ENCODE peak calls at places on chromosomes 12 and 14, in four cellular contexts. One of them, this sample, is unnamed.

GRCh38 chr14:72665259-72665658 is 228.6 kb downstream of the DPF3 start:
- DNase-seq in endothelial cell of umbilical vein: peak; percentile 97
- DNase-seq in aorta: no peak
- DNase-seq in mammary epithelial cell: peak; percentile 99
- DNase-seq in this sample: peak; percentile 45

GRCh38 chr12:47188576-47189441 is 109.0 kb upstream of the AMIGO2 start:
- DNase-seq in endothelial cell of umbilical vein: peak; percentile 41
- DNase-seq in aorta: no peak
- DNase-seq in mammary epithelial cell: peak; percentile 4
- DNase-seq in this sample: peak; percentile 30

GRCh38 chr14:91754819-91755218 is 22.9 kb upstream of the CATSPERB start:
- DNase-seq in endothelial cell of umbilical vein: no peak
- DNase-seq in aorta: no peak
- DNase-seq in mammary epithelial cell: no peak
- DNase-seq in this sample: no peak

GRCh38 chr12:100706029-100706428 is 88.5 kb upstream of the ANO4 start:
- DNase-seq in endothelial cell of umbilical vein: no peak
- DNase-seq in aorta: no peak
- DNase-seq in mammary epithelial cell: peak; percentile 98
- DNase-seq in this sample: peak; percentile 26

GRCh38 chr12:68495666-68496065 is 115.0 kb upstream of the RAP1B start:
- DNase-seq in endothelial cell of umbilical vein: peak; percentile 73
- DNase-seq in aorta: no peak
- DNase-seq in mammary epithelial cell: no peak
- DNase-seq in this sample: no peak

GRCh38 chr12:685388-685787 is 22.1 kb upstream of the NINJ2 start:
- DNase-seq in endothelial cell of umbilical vein: peak; percentile 77
- DNase-seq in aorta: no peak
- DNase-seq in mammary epithelial cell: peak; percentile 71
- DNase-seq in this sample: peak; percentile 55

GRCh38 chr12:102406033-102406584 is 74.3 kb downstream of the IGF1 start:
- DNase-seq in endothelial cell of umbilical vein: peak; percentile 9
- DNase-seq in aorta: no peak
- DNase-seq in mammary epithelial cell: peak; percentile 66
- DNase-seq in this sample: peak; percentile 4

GRCh38 chr12:111411187-111411764 is 5.6 kb downstream of the SH2B3 start:
- DNase-seq in endothelial cell of umbilical vein: no peak
- DNase-seq in aorta: no peak
- DNase-seq in mammary epithelial cell: no peak
- DNase-seq in this sample: no peak

GRCh38 chr12:106030210-106031175 is 108.3 kb downstream of the NUAK1 start:
- DNase-seq in endothelial cell of umbilical vein: peak; percentile 83
- DNase-seq in aorta: no peak
- DNase-seq in mammary epithelial cell: no peak
- DNase-seq in this sample: peak; percentile 72

GRCh38 chr12:18747960-18748359 is 10.0 kb downstream of the CAPZA3 start:
- DNase-seq in endothelial cell of umbilical vein: peak; percentile 4
- DNase-seq in aorta: no peak
- DNase-seq in mammary epithelial cell: peak; percentile 65
- DNase-seq in this sample: peak; percentile 59

GRCh38 chr14:89386214-89386886 is 30.7 kb downstream of the FOXN3 start:
- DNase-seq in endothelial cell of umbilical vein: peak; percentile 12
- DNase-seq in aorta: no peak
- DNase-seq in mammary epithelial cell: no peak
- DNase-seq in this sample: no peak

GRCh38 chr12:128449146-128449894 is 182.3 kb downstream of the TMEM132C start:
- DNase-seq in endothelial cell of umbilical vein: no peak
- DNase-seq in aorta: no peak
- DNase-seq in mammary epithelial cell: peak; percentile 5
- DNase-seq in this sample: no peak

GRCh38 chr12:92107621-92108131 is 38.0 kb downstream of the BTG1 start:
- DNase-seq in endothelial cell of umbilical vein: no peak
- DNase-seq in aorta: no peak
- DNase-seq in mammary epithelial cell: no peak
- DNase-seq in this sample: no peak

GRCh38 chr12:57195655-57196371 is 20.8 kb upstream of the NXPH4 start:
- DNase-seq in endothelial cell of umbilical vein: no peak
- DNase-seq in aorta: no peak
- DNase-seq in mammary epithelial cell: no peak
- DNase-seq in this sample: no peak

GRCh38 chr12:117387832-117388231 is 26.4 kb upstream of the NOS1 start:
- DNase-seq in endothelial cell of umbilical vein: no peak
- DNase-seq in aorta: no peak
- DNase-seq in mammary epithelial cell: no peak
- DNase-seq in this sample: no peak

GRCh38 chr14:21192875-21193535 is 37.1 kb upstream of the OR5AU1 start:
- DNase-seq in endothelial cell of umbilical vein: no peak
- DNase-seq in aorta: no peak
- DNase-seq in mammary epithelial cell: no peak
- DNase-seq in this sample: peak; percentile 70

GRCh38 chr14:105168979-105169507 is 467 bp upstream of the JAG2 start:
- DNase-seq in endothelial cell of umbilical vein: peak; percentile 81
- DNase-seq in aorta: no peak
- DNase-seq in mammary epithelial cell: peak; percentile 29
- DNase-seq in this sample: no peak
- H3K4me3 ChIP-seq in endothelial cell of umbilical vein: peak overlapping the region; percentile 11
- H3K4me3 ChIP-seq in aorta: no peak overlapping the region
- H3K4me3 ChIP-seq in mammary epithelial cell: no peak overlapping the region
- H3K4me3 ChIP-seq in this sample: no peak overlapping the region

DNA sequence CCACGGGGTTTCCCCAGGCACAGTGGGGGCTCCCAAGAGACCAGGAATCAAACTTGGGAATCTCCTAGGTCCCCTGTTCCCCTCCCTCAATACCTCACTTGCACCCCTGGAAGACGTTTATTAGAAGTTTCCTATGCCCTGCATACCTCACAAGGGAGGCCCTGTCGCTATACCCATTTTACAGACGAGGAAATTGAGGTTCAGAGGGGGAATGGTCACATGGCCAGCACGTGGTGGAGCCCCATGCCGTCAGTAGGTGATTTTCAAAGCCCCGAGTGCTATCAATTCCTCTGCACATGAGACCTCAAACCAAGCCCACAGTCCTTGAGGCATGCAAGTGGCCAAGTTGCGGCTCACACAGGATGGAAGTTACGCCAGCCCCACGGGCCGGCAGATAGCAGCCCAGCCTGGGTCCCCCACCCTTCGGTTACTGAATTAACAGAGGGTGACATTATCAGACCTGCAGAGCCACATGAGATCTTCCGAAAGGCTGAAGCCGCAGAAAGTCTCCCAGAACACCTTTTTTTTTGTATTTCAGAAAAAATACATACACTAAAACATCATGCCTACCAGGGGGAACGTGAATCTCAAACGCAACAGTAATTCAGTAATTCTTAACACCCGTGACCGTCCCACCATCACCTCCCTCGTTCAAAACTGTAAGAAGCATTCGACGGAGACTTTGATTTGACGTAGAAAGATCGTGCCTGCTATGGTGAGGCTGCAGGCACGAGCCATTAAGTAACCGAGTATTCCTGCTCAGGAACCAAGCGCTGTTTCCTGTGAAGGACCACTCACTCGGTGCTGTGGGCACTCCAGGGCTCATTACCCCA is 129.0 kb downstream of the RFLNA start:
- DNase-seq in endothelial cell of umbilical vein: no peak
- DNase-seq in aorta: no peak
- DNase-seq in mammary epithelial cell: no peak
- DNase-seq in this sample: no peak
- H3K36me3 ChIP-seq in endothelial cell of umbilical vein: peaks cover 19% of the 10 kb centered on the region
- H3K36me3 ChIP-seq in aorta: peaks cover 2% of the 10 kb centered on the region
- H3K36me3 ChIP-seq in mammary epithelial cell: peaks cover 23% of the 10 kb centered on the region
- H3K36me3 ChIP-seq in this sample: peaks cover 55% of the 10 kb centered on the region

GRCh38 chr12:34203866-34204620 is 181.7 kb downstream of the ALG10 start:
- DNase-seq in endothelial cell of umbilical vein: no peak
- DNase-seq in aorta: no peak
- DNase-seq in mammary epithelial cell: no peak
- DNase-seq in this sample: no peak
- H3K9me3 ChIP-seq in endothelial cell of umbilical vein: peaks cover 3% of the 10 kb centered on the region
- H3K9me3 ChIP-seq in aorta: no peaks in the 10 kb centered on the region
- H3K9me3 ChIP-seq in mammary epithelial cell: peaks cover 30% of the 10 kb centered on the region
- H3K9me3 ChIP-seq in this sample: no peaks in the 10 kb centered on the region

GRCh38 chr14:61470954-61471279 is 149.5 kb downstream of the PRKCH start:
- DNase-seq in endothelial cell of umbilical vein: no peak
- DNase-seq in aorta: no peak
- DNase-seq in mammary epithelial cell: no peak
- DNase-seq in this sample: no peak

GRCh38 chr14:61471297-61471980 is 150.1 kb downstream of the PRKCH start:
- DNase-seq in endothelial cell of umbilical vein: no peak
- DNase-seq in aorta: no peak
- DNase-seq in mammary epithelial cell: no peak
- DNase-seq in this sample: no peak

GRCh38 chr14:61469771-61470170 is 148.4 kb downstream of the PRKCH start:
- DNase-seq in endothelial cell of umbilical vein: peak; percentile 13
- DNase-seq in aorta: no peak
- DNase-seq in mammary epithelial cell: no peak
- DNase-seq in this sample: no peak

GRCh38 chr14:61472025-61472672 is 150.8 kb downstream of the PRKCH start:
- DNase-seq in endothelial cell of umbilical vein: peak; percentile 96
- DNase-seq in aorta: no peak
- DNase-seq in mammary epithelial cell: peak; percentile 97
- DNase-seq in this sample: no peak

DNA sequence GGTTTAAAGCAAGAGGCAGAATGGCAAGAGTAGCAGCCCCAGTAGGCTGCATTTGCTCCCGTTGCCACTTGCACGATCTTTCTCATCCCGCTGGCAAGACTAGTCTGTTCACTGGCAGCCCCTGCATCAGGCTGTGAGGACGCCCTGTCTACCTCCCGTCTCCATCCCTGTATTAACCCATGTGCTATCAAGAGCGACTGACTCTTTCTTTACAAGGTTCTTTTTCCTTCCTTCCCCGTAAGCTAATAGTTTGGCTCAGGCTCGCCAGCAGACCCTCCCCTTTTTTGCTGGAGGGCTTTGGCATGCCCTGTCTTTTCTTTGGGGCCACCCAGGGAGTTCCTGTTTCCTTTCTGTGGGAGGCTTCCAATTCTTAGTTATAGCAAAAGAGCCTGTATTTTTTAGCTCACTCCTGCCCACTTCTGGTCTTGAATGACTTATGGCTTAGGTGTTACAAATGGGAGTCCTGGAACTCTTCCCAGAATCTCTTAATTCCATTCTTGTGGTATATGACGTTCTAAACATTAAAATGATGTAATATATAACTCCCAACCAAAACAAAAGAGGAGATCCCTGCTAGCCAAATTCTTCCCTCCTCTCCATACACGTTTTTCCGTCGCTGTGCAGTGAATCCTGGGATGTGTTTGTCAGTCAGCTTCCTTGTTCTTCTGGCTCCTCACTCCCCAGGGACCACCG is 149.0 kb downstream of the PRKCH start:
- DNase-seq in endothelial cell of umbilical vein: peak; percentile 82
- DNase-seq in aorta: no peak
- DNase-seq in mammary epithelial cell: peak; percentile 79
- DNase-seq in this sample: peak; percentile 41
- H3K4me3 ChIP-seq in endothelial cell of umbilical vein: no peak overlapping the region
- H3K4me3 ChIP-seq in aorta: no peak overlapping the region
- H3K4me3 ChIP-seq in mammary epithelial cell: no peak overlapping the region
- H3K4me3 ChIP-seq in this sample: no peak overlapping the region

GRCh38 chr12:93148412-93148811 is 219.3 kb upstream of the EEA1 start:
- DNase-seq in endothelial cell of umbilical vein: no peak
- DNase-seq in aorta: no peak
- DNase-seq in mammary epithelial cell: no peak
- DNase-seq in this sample: no peak
- H3K36me3 ChIP-seq in endothelial cell of umbilical vein: no peaks in the 10 kb centered on the region
- H3K36me3 ChIP-seq in aorta: no peaks in the 10 kb centered on the region
- H3K36me3 ChIP-seq in mammary epithelial cell: no peaks in the 10 kb centered on the region
- H3K36me3 ChIP-seq in this sample: no peaks in the 10 kb centered on the region

GRCh38 chr14:26175659-26176058 is 422.2 kb downstream of the NOVA1 start:
- DNase-seq in endothelial cell of umbilical vein: no peak
- DNase-seq in aorta: peak; percentile 57
- DNase-seq in mammary epithelial cell: no peak
- DNase-seq in this sample: no peak
- H3K9me3 ChIP-seq in endothelial cell of umbilical vein: no peaks in the 10 kb centered on the region
- H3K9me3 ChIP-seq in aorta: no peaks in the 10 kb centered on the region
- H3K9me3 ChIP-seq in mammary epithelial cell: peaks cover 24% of the 10 kb centered on the region
- H3K9me3 ChIP-seq in this sample: no peaks in the 10 kb centered on the region

GRCh38 chr12:14769837-14770494 is 33.3 kb downstream of the WBP11 start:
- DNase-seq in endothelial cell of umbilical vein: peak; percentile 77
- DNase-seq in aorta: peak; percentile 94
- DNase-seq in mammary epithelial cell: peak; percentile 83
- DNase-seq in this sample: peak; percentile 73

GRCh38 chr12:14767617-14768016 is 35.7 kb downstream of the WBP11 start:
- DNase-seq in endothelial cell of umbilical vein: no peak
- DNase-seq in aorta: no peak
- DNase-seq in mammary epithelial cell: no peak
- DNase-seq in this sample: no peak

GRCh38 chr12:14770495-14771313 is 32.6 kb downstream of the WBP11 start:
- DNase-seq in endothelial cell of umbilical vein: peak; percentile 97
- DNase-seq in aorta: peak; percentile 94
- DNase-seq in mammary epithelial cell: peak; percentile 92
- DNase-seq in this sample: peak; percentile 85

GRCh38 chr12:14768823-14769405 is 34.4 kb downstream of the WBP11 start:
- DNase-seq in endothelial cell of umbilical vein: no peak
- DNase-seq in aorta: no peak
- DNase-seq in mammary epithelial cell: peak; percentile 29
- DNase-seq in this sample: no peak

GRCh38 chr12:14769462-14769836 is 33.8 kb downstream of the WBP11 start:
- DNase-seq in endothelial cell of umbilical vein: no peak
- DNase-seq in aorta: no peak
- DNase-seq in mammary epithelial cell: no peak
- DNase-seq in this sample: no peak
- H3K4me3 ChIP-seq in endothelial cell of umbilical vein: peak overlapping the region; percentile 70
- H3K4me3 ChIP-seq in aorta: peak overlapping the region; percentile 94
- H3K4me3 ChIP-seq in mammary epithelial cell: peak overlapping the region; percentile 77
- H3K4me3 ChIP-seq in this sample: peak overlapping the region; percentile 80